ENCODE peak calls at places on chromosomes 12 and 14, in six cellular contexts. I is stimulated activated CD4-positive, alpha-beta T cell treated with anti-CD3 and anti-CD28 coated beads, Interleukin-1b, Interleukin-23, amount 100 ng/mL, for 24 hours; O is AG10803; T is COR-L47; K is AG04450; X is activated CD4-positive, alpha-beta T cell treated with anti-CD3 and anti-CD28 coated beads, Interleukin-2, amount 50 U/mL, for 48 hours. Y is an unnamed sample.

GRCh38 chr14:64715146-64715627 is 11.0 kb downstream of the PLEKHG3 start:
- DNase-seq in I (no peak), O (no peak), T (no peak), K (no peak), X (no peak), Y (no peak)

GRCh38 chr14:49971156-49972141 is 78.6 kb downstream of the ARF6 start:
- DNase-seq in I (no peak), O (peak; percentile 59), T (no peak), K (no peak), X (peak; percentile 52), Y (no peak)

GRCh38 chr12:126492181-126492580 is 1426.9 kb downstream of the AACS start:
- DNase-seq in I (no peak), O (no peak), T (no peak), K (no peak), X (no peak), Y (no peak)

GRCh38 chr12:90896164-90896563 is 58.8 kb downstream of the CCER1 start:
- DNase-seq in I (no peak), O (peak; percentile 90), T (no peak), K (peak; percentile 16), X (no peak), Y (peak; percentile 62)

GRCh38 chr12:107318804-107319535 is 225.6 kb upstream of the CRY1 start:
- DNase-seq in I (no peak), O (peak; percentile 51), T (peak; percentile 32), K (no peak), X (peak; percentile 36), Y (peak; percentile 67)

GRCh38 chr12:88144037-88144436 is 1.9 kb downstream of the TMTC3 start:
- DNase-seq in I (no peak), O (no peak), T (no peak), K (no peak), X (no peak), Y (no peak)

GRCh38 chr12:46473634-46474201 is 101.1 kb upstream of the SLC38A2 start:
- DNase-seq in I (no peak), O (peak; percentile 94), T (peak; percentile 22), K (peak; percentile 87), X (no peak), Y (peak; percentile 94)

GRCh38 chr12:106223485-106224391 is 24.1 kb downstream of the CKAP4 start:
- DNase-seq in I (no peak), O (peak; percentile 77), T (no peak), K (no peak), X (peak; percentile 74), Y (peak; percentile 74)

GRCh38 chr14:105389976-105390848 is 8.1 kb upstream of the TEX22 start:
- DNase-seq in I (no peak), O (no peak), T (no peak), K (no peak), X (no peak), Y (no peak)

GRCh38 chr12:131711551-131712205 is 788 bp downstream of the SFSWAP start:
- DNase-seq in I (no peak), O (no peak), T (no peak), K (no peak), X (no peak), Y (peak; percentile 36)

GRCh38 chr12:28089363-28089762 is 100.9 kb upstream of the CCDC91 start:
- DNase-seq in I (no peak), O (peak; percentile 29), T (no peak), K (no peak), X (no peak), Y (peak; percentile 40)

GRCh38 chr12:93572712-93573551 is 457 bp downstream of the SOCS2 start:
- DNase-seq in I (no peak), O (peak; percentile 40), T (peak; percentile 1), K (no peak), X (peak; percentile 31), Y (peak; percentile 76)

GRCh38 chr12:12399906-12400305 is 43.0 kb downstream of the BORCS5 start:
- DNase-seq in I (no peak), O (no peak), T (no peak), K (no peak), X (no peak), Y (no peak)

GRCh38 chr12:119158004-119158776 is 20.5 kb upstream of the HSPB8 start:
- DNase-seq in I (no peak), O (no peak), T (no peak), K (no peak), X (no peak), Y (no peak)

GRCh38 chr14:22200977-22201605 is 387.9 kb downstream of the DAD1 start:
- DNase-seq in I (no peak), O (peak; percentile 40), T (no peak), K (no peak), X (no peak), Y (peak; percentile 66)

GRCh38 chr14:104756477-104757237 is 3.7 kb downstream of the SIVA1 start:
- DNase-seq in I (no peak), O (no peak), T (no peak), K (no peak), X (no peak), Y (no peak)

GRCh38 chr12:79358716-79359341 is 331.9 kb downstream of the PAWR start:
- DNase-seq in I (no peak), O (peak; percentile 20), T (no peak), K (no peak), X (no peak), Y (no peak)

GRCh38 chr14:64447890-64448667 is 17.2 kb upstream of the AKAP5 start:
- DNase-seq in I (no peak), O (no peak), T (no peak), K (no peak), X (no peak), Y (no peak)

GRCh38 chr12:20757-21156 is 45.8 kb upstream of the IQSEC3 start:
- DNase-seq in I (no peak), O (no peak), T (no peak), K (no peak), X (no peak), Y (no peak)

GRCh38 chr12:64090047-64090446 is 132.0 kb downstream of the KICS2 start:
- DNase-seq in I (no peak), O (no peak), T (no peak), K (no peak), X (no peak), Y (no peak)

GRCh38 chr14:57493467-57494181 is at the start of gene CCDC198:
- DNase-seq in I (no peak), O (peak; percentile 5), T (no peak), K (no peak), X (no peak), Y (peak; percentile 17)

GRCh38 chr12:78177298-78177697 is 346.6 kb downstream of the NAV3 start:
- DNase-seq in I (no peak), O (no peak), T (no peak), K (no peak), X (no peak), Y (no peak)

GRCh38 chr14:36941783-36942521 is 230.5 kb downstream of the SLC25A21 start:
- DNase-seq in I (peak; percentile 24), O (peak; percentile 63), T (peak; percentile 24), K (no peak), X (peak; percentile 66), Y (peak; percentile 71)

GRCh38 chr14:34053666-34054065 is 102.8 kb upstream of the EGLN3 start:
- DNase-seq in I (no peak), O (peak; percentile 40), T (no peak), K (no peak), X (no peak), Y (peak; percentile 36)

Y was measured in GM23248.